ENCODE peak calls at places on chromosomes 16 and 17, in six cellular contexts. Q, F, Z, Y, X and A are unnamed samples.

GRCh38 chr17:3738562-3739295 is 15.0 kb downstream of the HASPIN start:
- DNase-seq in Q (no peak), F (no peak), Z (no peak), Y (no peak), X (peak), A (no peak)

GRCh38 chr17:27756467-27757371 is 43.6 kb downstream of the NOS2 start:
- DNase-seq in Q (peak), F (no peak), Z (peak), Y (no peak), X (peak), A (peak)

GRCh38 chr17:14092808-14093207 is 23.5 kb downstream of the COX10 start:
- DNase-seq in Q (no peak), F (no peak), Z (no peak), Y (no peak), X (no peak), A (no peak)

GRCh38 chr16:27867122-27868110 is 196.1 kb downstream of the GSG1L start:
- DNase-seq in Q (peak), F (no peak), Z (peak), Y (peak), X (peak), A (peak)

GRCh38 chr16:27508476-27508875 is 41.2 kb downstream of the GTF3C1 start:
- DNase-seq in Q (no peak), F (no peak), Z (no peak), Y (no peak), X (no peak), A (no peak)

GRCh38 chr17:31798205-31798724 is 60.8 kb downstream of the COPRS start:
- DNase-seq in Q (no peak), F (peak), Z (no peak), Y (no peak), X (no peak), A (no peak)

GRCh38 chr17:33639103-33639991 is 346.3 kb upstream of the ASIC2 start:
- DNase-seq in Q (no peak), F (no peak), Z (peak), Y (no peak), X (no peak), A (no peak)

GRCh38 chr17:79942591-79943353 is 92.9 kb downstream of the TBC1D16 start:
- DNase-seq in Q (peak), F (peak), Z (peak), Y (no peak), X (peak), A (peak)

GRCh38 chr17:60653569-60653968 is 24.1 kb upstream of the BCAS3 start:
- DNase-seq in Q (no peak), F (no peak), Z (no peak), Y (no peak), X (no peak), A (no peak)

GRCh38 chr17:42684929-42685556 is 2.7 kb downstream of the CNTNAP1 start:
- DNase-seq in Q (no peak), F (no peak), Z (no peak), Y (no peak), X (no peak), A (no peak)

GRCh38 chr16:31291376-31291775 is 31.6 kb downstream of the ITGAM start:
- DNase-seq in Q (no peak), F (no peak), Z (no peak), Y (no peak), X (no peak), A (no peak)

GRCh38 chr17:64170286-64170685 is 40.3 kb upstream of the ERN1 start:
- DNase-seq in Q (no peak), F (no peak), Z (no peak), Y (no peak), X (no peak), A (no peak)

GRCh38 chr16:48206594-48207242 is 37.4 kb upstream of the LONP2 start:
- DNase-seq in Q (peak), F (no peak), Z (no peak), Y (no peak), X (no peak), A (no peak)

GRCh38 chr16:81821422-81822128 is 42.5 kb downstream of the PLCG2 start:
- DNase-seq in Q (no peak), F (no peak), Z (no peak), Y (no peak), X (no peak), A (no peak)

GRCh38 chr16:56866955-56867830 is 2.2 kb downstream of the SLC12A3 start:
- DNase-seq in Q (peak), F (no peak), Z (no peak), Y (peak), X (peak), A (peak)

GRCh38 chr16:86640265-86640843 is 62.0 kb downstream of the FOXL1 start:
- DNase-seq in Q (no peak), F (peak), Z (no peak), Y (no peak), X (peak), A (no peak)

GRCh38 chr16:21339927-21340326 is 61.8 kb upstream of the CRYM start:
- DNase-seq in Q (peak), F (no peak), Z (no peak), Y (no peak), X (no peak), A (no peak)